ENCODE peak calls at places on chromosomes 3 and 15, in eight cellular contexts. Q is mesenteric fat pad; O is psoas muscle; N is M059J; I is activated naive CD4-positive, alpha-beta T cell treated with anti-CD3 and anti-CD28 coated beads, Interleukin-2, amount 10 ng/mL, durations not matched to agents 7 days and 5 days; V is HEK293T; M is DMS 273 treated with DMSO at 0.1 percent for 48 hours; K is iris pigment epithelial cell. R is an unnamed sample.

GRCh38 chr3:61264281-61264680 is 13.0 kb upstream of the FHIT start:
- DNase-seq in Q (no peak), O (no peak), N (no peak), I (no peak), V (no peak), M (no peak), K (no peak), R (no peak)

GRCh38 chr3:64264491-64265109 is 39.3 kb upstream of the PRICKLE2 start:
- DNase-seq in Q (no peak), O (no peak), N (no peak), I (no peak), V (no peak), M (peak), K (peak), R (no peak)

GRCh38 chr15:79673416-79674123 is 223.2 kb downstream of the MTHFS start:
- DNase-seq in Q (no peak), O (no peak), N (peak), I (no peak), V (no peak), M (no peak), K (peak), R (no peak)

GRCh38 chr3:171901615-171902312 is 58.6 kb downstream of the TMEM212 start:
- DNase-seq in Q (no peak), O (no peak), N (no peak), I (no peak), V (no peak), M (no peak), K (peak), R (no peak)

GRCh38 chr15:79432345-79433311 is 492 bp downstream of the MINAR1 start:
- DNase-seq in Q (peak), O (no peak), N (no peak), I (no peak), V (peak), M (no peak), K (peak), R (no peak)

GRCh38 chr3:58664611-58665010 is 2.0 kb downstream of the FAM3D start:
- DNase-seq in Q (no peak), O (no peak), N (no peak), I (no peak), V (no peak), M (no peak), K (no peak), R (no peak)

GRCh38 chr3:132245547-132245946 is 71.7 kb upstream of the ACP3 start:
- DNase-seq in Q (no peak), O (no peak), N (no peak), I (no peak), V (no peak), M (no peak), K (no peak), R (no peak)

GRCh38 chr3:63877737-63878393 is 14.2 kb downstream of the ATXN7 start:
- DNase-seq in Q (no peak), O (no peak), N (peak), I (no peak), V (no peak), M (no peak), K (peak), R (no peak)

GRCh38 chr3:65939184-65939583 is 99.5 kb downstream of the MAGI1 start:
- DNase-seq in Q (no peak), O (no peak), N (no peak), I (no peak), V (no peak), M (no peak), K (no peak), R (no peak)

GRCh38 chr15:64112077-64112772 is 16.4 kb downstream of the SNX1 start:
- DNase-seq in Q (no peak), O (no peak), N (no peak), I (no peak), V (no peak), M (no peak), K (peak), R (no peak)

GRCh38 chr3:105322570-105323273 is 44.0 kb upstream of the ALCAM start:
- DNase-seq in Q (no peak), O (no peak), N (peak), I (no peak), V (no peak), M (no peak), K (peak), R (no peak)

GRCh38 chr3:73504852-73505251 is 119.9 kb downstream of the PDZRN3 start:
- DNase-seq in Q (no peak), O (no peak), N (no peak), I (no peak), V (no peak), M (no peak), K (no peak), R (no peak)

GRCh38 chr3:190811775-190812480 is 50.6 kb downstream of the GMNC start:
- DNase-seq in Q (no peak), O (no peak), N (peak), I (no peak), V (peak), M (peak), K (peak), R (no peak)

GRCh38 chr15:45795487-45796069 is 160.7 kb downstream of the SQOR start:
- DNase-seq in Q (no peak), O (no peak), N (peak), I (peak), V (peak), M (no peak), K (peak), R (no peak)

GRCh38 chr3:171168086-171168485 is 141.6 kb upstream of the SLC2A2 start:
- DNase-seq in Q (no peak), O (no peak), N (peak), I (no peak), V (peak), M (no peak), K (peak), R (no peak)

GRCh38 chr15:41017051-41017735 is 63.9 kb downstream of the CHAC1 start:
- DNase-seq in Q (no peak), O (no peak), N (no peak), I (no peak), V (no peak), M (no peak), K (peak), R (no peak)

GRCh38 chr3:112199622-112200316 is 66.7 kb upstream of the GCSAM start:
- DNase-seq in Q (no peak), O (no peak), N (peak), I (no peak), V (no peak), M (no peak), K (peak), R (no peak)

GRCh38 chr3:127679534-127680145 is 6.9 kb downstream of the ABTB1 start:
- DNase-seq in Q (peak), O (no peak), N (no peak), I (no peak), V (no peak), M (no peak), K (no peak), R (peak)

GRCh38 chr3:118505784-118506183 is 528.9 kb downstream of the IGSF11 start:
- DNase-seq in Q (no peak), O (no peak), N (no peak), I (no peak), V (no peak), M (no peak), K (no peak), R (no peak)

GRCh38 chr3:51967384-51968174 is at the start of gene PCBP4:
- DNase-seq in Q (no peak), O (peak), N (peak), I (peak), V (peak), M (no peak), K (peak), R (no peak)

GRCh38 chr3:129942296-129942695 is 32.2 kb upstream of the TRH start:
- DNase-seq in Q (no peak), O (peak), N (peak), I (peak), V (peak), M (no peak), K (peak), R (no peak)

GRCh38 chr15:64478863-64479262 is 18.5 kb downstream of the ZNF609 start:
- DNase-seq in Q (no peak), O (no peak), N (no peak), I (no peak), V (no peak), M (no peak), K (peak), R (no peak)

GRCh38 chr15:40051616-40052415 is 12.8 kb upstream of the SRP14 start:
- DNase-seq in Q (peak), O (no peak), N (no peak), I (no peak), V (no peak), M (no peak), K (no peak), R (no peak)

GRCh38 chr3:113498221-113499005 is 16.5 kb downstream of the SPICE1 start:
- DNase-seq in Q (no peak), O (no peak), N (peak), I (no peak), V (no peak), M (no peak), K (peak), R (no peak)

GRCh38 chr15:68342351-68342750 is 64.8 kb downstream of the FEM1B start:
- DNase-seq in Q (no peak), O (no peak), N (no peak), I (no peak), V (no peak), M (no peak), K (no peak), R (no peak)

GRCh38 chr3:170149016-170149415 is 32.5 kb downstream of the PHC3 start:
- DNase-seq in Q (no peak), O (no peak), N (no peak), I (no peak), V (no peak), M (no peak), K (no peak), R (no peak)